ENCODE peak calls at places on chromosomes 12 and 14, in four cellular contexts. One of them, this sample, is unnamed.

GRCh38 chr12:123861392-123861791 is 99.3 kb downstream of the DNAH10 start:
- DNase-seq in neural crest cell: no peak
- DNase-seq in HFF-Myc: no peak
- DNase-seq in HEK293T: no peak
- DNase-seq in this sample: no peak

GRCh38 chr12:78916845-78917480 is 52.4 kb downstream of the SYT1 start:
- DNase-seq in HFF-Myc: no peak
- DNase-seq in HEK293T: no peak
- DNase-seq in neural crest cell: no peak
- DNase-seq in this sample: no peak

GRCh38 chr12:104410326-104410725 is 46.4 kb upstream of the CHST11 start:
- DNase-seq in neural crest cell: no peak
- DNase-seq in HEK293T: no peak
- DNase-seq in HFF-Myc: no peak
- DNase-seq in this sample: no peak

GRCh38 chr14:92473261-92473946 is 40.2 kb upstream of the RIN3 start:
- DNase-seq in HFF-Myc: no peak
- DNase-seq in HEK293T: no peak
- DNase-seq in neural crest cell: no peak
- DNase-seq in this sample: no peak

GRCh38 chr12:2783936-2784600 is 10.7 kb upstream of the FKBP4 start:
- DNase-seq in HEK293T: peak
- DNase-seq in neural crest cell: peak
- DNase-seq in HFF-Myc: no peak
- DNase-seq in this sample: peak

GRCh38 chr12:86683568-86683991 is 427.4 kb upstream of the MGAT4C start:
- DNase-seq in HFF-Myc: peak
- DNase-seq in HEK293T: no peak
- DNase-seq in neural crest cell: no peak
- DNase-seq in this sample: no peak

GRCh38 chr14:96264850-96265249 is 8.8 kb downstream of the BDKRB1 start:
- DNase-seq in HEK293T: peak
- DNase-seq in HFF-Myc: no peak
- DNase-seq in neural crest cell: no peak
- DNase-seq in this sample: no peak

GRCh38 chr14:23646648-23647549 is 10.7 kb downstream of the DHRS2 start:
- DNase-seq in neural crest cell: no peak
- DNase-seq in HFF-Myc: no peak
- DNase-seq in HEK293T: no peak
- DNase-seq in this sample: no peak

GRCh38 chr14:88792572-88793258 is at the start of gene EML5:
- DNase-seq in HFF-Myc: peak
- DNase-seq in neural crest cell: peak
- DNase-seq in HEK293T: peak
- DNase-seq in this sample: peak

GRCh38 chr12:73124480-73124879 is 852.3 kb downstream of the TRHDE start:
- DNase-seq in HEK293T: no peak
- DNase-seq in HFF-Myc: no peak
- DNase-seq in neural crest cell: no peak
- DNase-seq in this sample: no peak

GRCh38 chr12:51246254-51246853 is 7.7 kb downstream of the DAZAP2 start:
- DNase-seq in HEK293T: no peak
- DNase-seq in neural crest cell: no peak
- DNase-seq in HFF-Myc: peak
- DNase-seq in this sample: no peak